ENCODE peak calls at places on chromosomes 16 and 17, in four cellular contexts. One of them, this sample, is unnamed.

GRCh38 chr17:79452706-79453105 is 158.1 kb downstream of the RBFOX3 start:
- DNase-seq in A673: no peak
- DNase-seq in AG09319: no peak
- DNase-seq in GM10248: no peak
- DNase-seq in this sample: no peak

GRCh38 chr16:15822957-15823356 is 33.9 kb downstream of the MYH11 start:
- DNase-seq in A673: no peak
- DNase-seq in AG09319: no peak
- DNase-seq in GM10248: no peak
- DNase-seq in this sample: no peak

GRCh38 chr17:39605492-39606433 is 2.0 kb downstream of the NEUROD2 start:
- DNase-seq in AG09319: no peak
- DNase-seq in GM10248: no peak
- DNase-seq in A673: no peak
- DNase-seq in this sample: peak; percentile 40

GRCh38 chr17:76820039-76820438 is 48.2 kb upstream of the MGAT5B start:
- DNase-seq in GM10248: no peak
- DNase-seq in AG09319: no peak
- DNase-seq in A673: peak; percentile 49
- DNase-seq in this sample: no peak

GRCh38 chr17:68613739-68614298 is 12.7 kb upstream of the FAM20A start:
- DNase-seq in AG09319: peak; percentile 20
- DNase-seq in GM10248: peak; percentile 40
- DNase-seq in A673: peak; percentile 84
- DNase-seq in this sample: peak; percentile 48

GRCh38 chr16:28543072-28543471 is 4.3 kb upstream of the NUPR1 start:
- DNase-seq in GM10248: no peak
- DNase-seq in A673: no peak
- DNase-seq in AG09319: no peak
- DNase-seq in this sample: no peak

GRCh38 chr17:47267354-47267828 is 13.8 kb downstream of the ITGB3 start:
- DNase-seq in A673: no peak
- DNase-seq in GM10248: no peak
- DNase-seq in AG09319: no peak
- DNase-seq in this sample: no peak

GRCh38 chr16:64983983-64984382 is 137.9 kb downstream of the CDH11 start:
- DNase-seq in A673: peak; percentile 83
- DNase-seq in GM10248: no peak
- DNase-seq in AG09319: peak; percentile 37
- DNase-seq in this sample: no peak

GRCh38 chr16:11964761-11965539 is at the start of gene TNFRSF17:
- DNase-seq in A673: no peak
- DNase-seq in AG09319: peak; percentile 41
- DNase-seq in GM10248: peak; percentile 71
- DNase-seq in this sample: no peak

GRCh38 chr17:69284646-69285045 is 42.3 kb downstream of the ABCA5 start:
- DNase-seq in A673: no peak
- DNase-seq in GM10248: no peak
- DNase-seq in AG09319: no peak
- DNase-seq in this sample: no peak

GRCh38 chr17:6492892-6493674 is 48.8 kb downstream of the PIMREG start:
- DNase-seq in A673: no peak
- DNase-seq in AG09319: no peak
- DNase-seq in GM10248: no peak
- DNase-seq in this sample: peak; percentile 8

GRCh38 chr17:75404739-75405364 is 626 bp downstream of the GRB2 start:
- DNase-seq in A673: peak; percentile 55
- DNase-seq in AG09319: no peak
- DNase-seq in GM10248: no peak
- DNase-seq in this sample: peak; percentile 76

GRCh38 chr17:82927661-82928601 is 88.1 kb upstream of the ZNF750 start:
- DNase-seq in A673: peak; percentile 31
- DNase-seq in AG09319: no peak
- DNase-seq in GM10248: no peak
- DNase-seq in this sample: no peak

GRCh38 chr17:38947189-38947588 is 20.0 kb downstream of the FBXO47 start:
- DNase-seq in GM10248: no peak
- DNase-seq in A673: no peak
- DNase-seq in AG09319: no peak
- DNase-seq in this sample: peak; percentile 40

GRCh38 chr17:67095803-67096202 is 51.4 kb downstream of the CACNG1 start:
- DNase-seq in A673: no peak
- DNase-seq in AG09319: no peak
- DNase-seq in GM10248: no peak
- DNase-seq in this sample: no peak

GRCh38 chr16:54926166-54926838 is 4.4 kb upstream of the IRX5 start:
- DNase-seq in A673: no peak
- DNase-seq in AG09319: no peak
- DNase-seq in GM10248: no peak
- DNase-seq in this sample: no peak

GRCh38 chr16:31537362-31537921 is 9.7 kb downstream of the AHSP start:
- DNase-seq in GM10248: no peak
- DNase-seq in AG09319: no peak
- DNase-seq in A673: peak; percentile 7
- DNase-seq in this sample: peak; percentile 4

GRCh38 chr17:34762078-34762477 is 182.7 kb downstream of the TMEM132E start:
- DNase-seq in GM10248: no peak
- DNase-seq in A673: no peak
- DNase-seq in AG09319: no peak
- DNase-seq in this sample: no peak

GRCh38 chr16:87762620-87763019 is 3.2 kb downstream of the KLHDC4 start:
- DNase-seq in AG09319: no peak
- DNase-seq in GM10248: no peak
- DNase-seq in A673: no peak
- DNase-seq in this sample: no peak

GRCh38 chr17:38628441-38628840 is 22.7 kb upstream of the SRCIN1 start:
- DNase-seq in A673: peak; percentile 40
- DNase-seq in GM10248: no peak
- DNase-seq in AG09319: no peak
- DNase-seq in this sample: peak; percentile 4

GRCh38 chr17:78359216-78359935 is 501 bp downstream of the SOCS3 start:
- DNase-seq in AG09319: no peak
- DNase-seq in GM10248: no peak
- DNase-seq in A673: peak; percentile 52
- DNase-seq in this sample: peak; percentile 46

GRCh38 chr17:45132569-45133463 is 501 bp upstream of the PLCD3 start:
- DNase-seq in A673: peak; percentile 63
- DNase-seq in AG09319: no peak
- DNase-seq in GM10248: peak; percentile 94
- DNase-seq in this sample: peak; percentile 75

GRCh38 chr16:22397459-22397858 is 23.0 kb upstream of the CDR2 start:
- DNase-seq in GM10248: no peak
- DNase-seq in A673: no peak
- DNase-seq in AG09319: peak; percentile 91
- DNase-seq in this sample: no peak

GRCh38 chr17:4881761-4882555 is 17.4 kb upstream of the C17orf107 start:
- DNase-seq in AG09319: no peak
- DNase-seq in A673: peak; percentile 68
- DNase-seq in GM10248: peak; percentile 79
- DNase-seq in this sample: peak; percentile 79

GRCh38 chr17:78034429-78035091 is 76.1 kb downstream of the TNRC6C start:
- DNase-seq in A673: no peak
- DNase-seq in AG09319: no peak
- DNase-seq in GM10248: no peak
- DNase-seq in this sample: no peak

GRCh38 chr17:73401911-73402310 is 90.1 kb upstream of the CDC42EP4 start:
- DNase-seq in A673: no peak
- DNase-seq in GM10248: no peak
- DNase-seq in AG09319: no peak
- DNase-seq in this sample: peak; percentile 23

GRCh38 chr16:65070831-65071230 is 51.0 kb downstream of the CDH11 start:
- DNase-seq in A673: peak; percentile 81
- DNase-seq in GM10248: no peak
- DNase-seq in AG09319: peak; percentile 68
- DNase-seq in this sample: no peak

GRCh38 chr16:88375236-88376052 is 7.3 kb upstream of the ZNF469 start:
- DNase-seq in AG09319: no peak
- DNase-seq in A673: no peak
- DNase-seq in GM10248: no peak
- DNase-seq in this sample: no peak

GRCh38 chr17:19762515-19762961 is 14.4 kb upstream of the ALDH3A1 start:
- DNase-seq in GM10248: peak; percentile 82
- DNase-seq in A673: peak; percentile 76
- DNase-seq in AG09319: peak; percentile 35
- DNase-seq in this sample: peak; percentile 57

GRCh38 chr17:38751144-38751802 is 1.3 kb upstream of the PSMB3 start:
- DNase-seq in A673: peak; percentile 48
- DNase-seq in GM10248: no peak
- DNase-seq in AG09319: no peak
- DNase-seq in this sample: no peak

GRCh38 chr17:67111808-67112207 is 67.5 kb downstream of the CACNG1 start:
- DNase-seq in A673: no peak
- DNase-seq in GM10248: no peak
- DNase-seq in AG09319: no peak
- DNase-seq in this sample: no peak

GRCh38 chr17:50482516-50482915 is 3.9 kb downstream of the RSAD1 start:
- DNase-seq in A673: peak; percentile 71
- DNase-seq in GM10248: peak; percentile 82
- DNase-seq in AG09319: peak; percentile 90
- DNase-seq in this sample: peak; percentile 87

GRCh38 chr17:65441053-65441635 is 120.3 kb downstream of the AXIN2 start:
- DNase-seq in GM10248: no peak
- DNase-seq in AG09319: no peak
- DNase-seq in A673: no peak
- DNase-seq in this sample: no peak
- TF ChIP-seq CTCF in GM10248: no peak
- TF ChIP-seq CTCF in AG09319: no peak
- TF ChIP-seq CTCF in A673: no peak
- TF ChIP-seq CTCF in this sample: no peak

GRCh38 chr17:42547001-42547461 is 5.7 kb upstream of the HSD17B1 start:
- DNase-seq in AG09319: no peak
- DNase-seq in A673: no peak
- DNase-seq in GM10248: no peak
- DNase-seq in this sample: no peak

GRCh38 chr17:42544874-42545283 is 7.8 kb upstream of the HSD17B1 start:
- DNase-seq in A673: no peak
- DNase-seq in GM10248: no peak
- DNase-seq in AG09319: no peak
- DNase-seq in this sample: no peak

GRCh38 chr17:42548993-42549755 is 3.5 kb upstream of the HSD17B1 start:
- DNase-seq in AG09319: no peak
- DNase-seq in GM10248: no peak
- DNase-seq in A673: no peak
- DNase-seq in this sample: no peak

GRCh38 chr17:42547698-42548069 is 5.0 kb upstream of the HSD17B1 start:
- DNase-seq in AG09319: no peak
- DNase-seq in GM10248: no peak
- DNase-seq in A673: no peak
- DNase-seq in this sample: no peak

DNA sequence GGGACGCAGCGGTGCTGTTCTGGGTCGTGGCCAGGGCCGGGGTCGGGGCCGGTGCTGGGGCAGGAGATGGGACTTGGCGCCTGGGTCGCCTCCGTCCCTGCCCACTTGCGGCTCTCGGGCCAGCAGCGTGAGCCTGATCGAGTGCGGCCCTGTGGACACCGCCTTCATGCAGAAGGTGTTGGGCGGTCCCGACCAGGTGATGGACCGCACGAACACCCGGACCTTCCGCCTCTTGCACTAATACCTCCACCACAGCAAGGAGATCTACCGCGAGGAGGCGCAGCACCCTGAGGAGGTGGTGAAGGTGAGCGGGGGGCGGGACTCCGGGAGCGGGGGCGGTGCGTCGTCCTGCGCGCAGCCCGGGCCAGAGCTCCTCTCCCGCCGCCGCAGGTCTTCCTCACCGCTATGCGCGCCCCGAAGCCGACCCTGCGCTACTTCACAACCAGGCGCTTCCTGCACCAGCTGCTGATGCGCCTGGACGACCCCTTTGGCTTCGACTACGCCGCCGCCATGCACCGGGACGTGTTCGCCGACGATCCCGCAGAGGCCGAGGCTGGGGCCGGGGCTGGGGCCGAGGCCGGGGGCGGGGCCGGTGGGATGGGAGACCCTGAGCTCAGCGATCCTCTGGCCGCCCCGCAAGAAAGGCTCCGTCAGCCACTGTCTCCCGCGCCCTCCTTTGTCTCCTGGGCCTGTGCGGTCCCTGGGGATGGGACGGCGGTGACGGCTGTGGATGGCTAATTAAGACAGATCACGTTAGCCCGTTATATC is 4.5 kb upstream of the HSD17B1 start:
- DNase-seq in AG09319: no peak
- DNase-seq in GM10248: peak; percentile 93
- DNase-seq in A673: peak; percentile 52
- DNase-seq in this sample: peak; percentile 91
- TF ChIP-seq CTCF in AG09319: peak; percentile 3
- TF ChIP-seq CTCF in GM10248: peak; percentile 77
- TF ChIP-seq CTCF in A673: peak; percentile 50
- TF ChIP-seq CTCF in this sample: peak; percentile 75

DNA sequence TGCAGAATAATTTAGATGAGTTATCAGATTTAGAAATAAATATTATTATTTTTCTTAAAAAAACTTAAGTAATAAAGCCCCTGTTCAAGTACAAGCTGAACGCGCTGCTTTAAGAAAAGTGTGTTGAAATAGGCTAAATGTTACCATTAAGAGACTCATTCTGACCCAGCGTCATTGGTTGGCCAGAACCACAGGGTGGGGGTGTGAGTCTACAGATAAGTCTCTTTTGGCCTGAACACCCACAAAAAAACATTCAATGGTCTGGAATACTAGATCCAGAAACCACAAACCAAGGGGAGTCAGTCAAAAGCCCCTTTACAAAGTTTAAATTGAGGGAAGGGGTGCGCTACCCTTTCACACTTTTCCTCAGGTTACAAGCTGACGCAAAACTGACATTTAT is 776.1 kb downstream of the KCNJ2 start:
- DNase-seq in AG09319: no peak
- DNase-seq in A673: no peak
- DNase-seq in GM10248: no peak
- DNase-seq in this sample: no peak
- TF ChIP-seq CTCF in AG09319: no peak
- TF ChIP-seq CTCF in A673: no peak
- TF ChIP-seq CTCF in GM10248: no peak
- TF ChIP-seq CTCF in this sample: no peak

DNA sequence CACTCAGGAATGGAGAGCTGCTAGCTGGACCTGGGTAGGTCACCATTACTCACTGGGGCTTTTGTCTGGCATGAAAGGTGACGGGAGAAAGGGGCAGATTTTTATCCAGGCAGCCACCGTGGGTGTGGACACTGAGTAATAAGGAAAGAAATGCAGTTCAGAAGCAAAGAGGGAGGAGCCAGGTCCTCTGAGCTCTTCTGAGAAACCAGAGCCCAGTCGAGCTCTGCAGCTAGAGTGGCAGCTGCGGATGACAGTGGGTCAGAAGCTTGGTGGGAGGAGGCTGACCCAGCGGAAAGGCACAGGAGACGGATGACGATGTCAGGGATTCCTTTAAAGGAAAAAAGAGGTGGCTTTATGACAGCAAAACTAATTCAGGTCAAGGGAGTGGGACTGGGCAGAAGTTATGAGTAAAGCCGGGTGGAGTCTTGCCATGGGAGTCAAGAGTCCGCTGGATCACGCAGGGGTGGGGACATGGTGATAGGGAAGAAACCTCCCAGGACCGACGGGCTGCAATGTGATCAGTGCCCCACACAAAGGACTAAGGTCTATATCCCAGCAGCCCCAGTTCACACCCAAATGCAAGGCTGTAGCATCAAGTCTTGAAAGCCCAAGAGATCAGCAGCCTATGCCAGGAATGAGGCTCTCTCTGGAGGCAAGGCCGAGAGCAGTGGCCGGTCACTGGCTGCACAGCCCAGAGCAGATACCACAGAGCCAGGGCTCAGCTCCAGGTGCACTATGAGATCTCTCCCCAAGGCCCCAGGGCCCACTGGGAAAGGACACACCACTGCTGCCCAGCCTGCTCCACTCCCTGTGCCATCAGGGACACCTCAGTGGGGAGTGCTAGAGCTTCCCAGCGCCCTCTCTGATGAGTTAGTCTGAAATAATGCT is 6.3 kb upstream of the MNT start:
- DNase-seq in AG09319: no peak
- DNase-seq in A673: no peak
- DNase-seq in GM10248: no peak
- DNase-seq in this sample: peak; percentile 55
- TF ChIP-seq CTCF in AG09319: no peak
- TF ChIP-seq CTCF in A673: no peak
- TF ChIP-seq CTCF in GM10248: no peak
- TF ChIP-seq CTCF in this sample: no peak